ENCODE peak calls at places on chromosomes 7 and 10, in seven cellular contexts. F, V, Y, M, H, E and B are unnamed samples.

GRCh38 chr10:79322616-79323566 is 24.4 kb upstream of the PPIF start:
- DNase-seq in F (peak), E (peak), M (peak), V (no peak), Y (peak), H (no peak), B (peak)

GRCh38 chr7:49166441-49166840 is 242.1 kb downstream of the CDC14C start:
- DNase-seq in H (no peak), F (no peak), V (no peak), M (no peak), E (no peak), Y (no peak), B (no peak)

GRCh38 chr10:118409295-118409694 is 67.2 kb upstream of the FAM204A start:
- DNase-seq in H (no peak), E (no peak), Y (no peak), M (no peak), V (no peak), F (no peak), B (no peak)

GRCh38 chr10:123891147-123892011 is at the start of gene CPXM2:
- DNase-seq in Y (no peak), E (no peak), V (no peak), M (no peak), F (no peak), H (peak), B (no peak)

GRCh38 chr10:12579954-12580858 is 230.9 kb downstream of the CAMK1D start:
- DNase-seq in V (no peak), M (no peak), F (no peak), H (no peak), E (no peak), Y (no peak), B (no peak)

GRCh38 chr7:118152632-118153031 is 31.3 kb upstream of the LSM8 start:
- DNase-seq in H (no peak), V (no peak), E (no peak), Y (no peak), F (no peak), M (no peak), B (no peak)

GRCh38 chr7:149500201-149500600 is 2.6 kb upstream of the ZNF746 start:
- DNase-seq in Y (no peak), H (no peak), E (no peak), F (no peak), V (no peak), M (no peak), B (no peak)

GRCh38 chr7:25098096-25099046 is 26.7 kb downstream of the CYCS start:
- DNase-seq in H (no peak), E (peak), Y (peak), V (peak), M (peak), F (no peak), B (peak)

GRCh38 chr10:21985541-21985940 is 18.0 kb downstream of the DNAJC1 start:
- DNase-seq in Y (peak), V (no peak), E (no peak), M (no peak), H (no peak), F (no peak), B (no peak)

GRCh38 chr10:132065491-132066105 is at the start of gene JAKMIP3:
- DNase-seq in M (no peak), E (peak), V (peak), H (peak), F (no peak), Y (peak), B (peak)

GRCh38 chr10:88194041-88194887 is 330.8 kb downstream of the PTEN start:
- DNase-seq in Y (peak), F (no peak), E (no peak), H (no peak), M (peak), V (no peak), B (no peak)

GRCh38 chr10:4266387-4267083 is 481.5 kb upstream of the KLF6 start:
- DNase-seq in V (no peak), Y (peak), E (no peak), H (no peak), F (peak), M (no peak), B (no peak)

GRCh38 chr10:59585046-59585700 is 124.5 kb downstream of the SLC16A9 start:
- DNase-seq in M (no peak), F (peak), H (no peak), V (peak), Y (peak), E (peak), B (no peak)

GRCh38 chr7:94350729-94351128 is 44.0 kb upstream of the COL1A2 start:
- DNase-seq in Y (no peak), M (no peak), E (no peak), V (no peak), H (no peak), F (no peak), B (no peak)

GRCh38 chr7:22934473-22935065 is 79.4 kb downstream of the HYCC1 start:
- DNase-seq in E (no peak), V (no peak), H (no peak), F (no peak), M (no peak), Y (peak), B (peak)

GRCh38 chr7:11228515-11228914 is 254.8 kb downstream of the PHF14 start:
- DNase-seq in Y (peak), E (peak), F (peak), H (peak), V (no peak), M (no peak), B (peak)

GRCh38 chr10:74213571-74214162 is 62.6 kb downstream of the ADK start:
- DNase-seq in E (peak), M (peak), V (no peak), F (no peak), Y (peak), H (no peak), B (peak)

GRCh38 chr10:94983555-94983954 is 45.1 kb downstream of the CYP2C9 start:
- DNase-seq in Y (no peak), V (no peak), F (no peak), M (no peak), E (no peak), H (no peak), B (no peak)

GRCh38 chr10:29646238-29646902 is 11.6 kb upstream of the SVIL start:
- DNase-seq in F (no peak), M (no peak), E (no peak), Y (peak), V (no peak), H (no peak), B (peak)

GRCh38 chr7:123537026-123537642 is 2.7 kb upstream of the IQUB start:
- DNase-seq in E (no peak), F (no peak), H (no peak), V (no peak), Y (peak), M (peak), B (peak)

GRCh38 chr7:130882396-130882795 is 148.4 kb upstream of the KLF14 start:
- DNase-seq in Y (no peak), V (no peak), M (no peak), H (no peak), E (no peak), F (no peak), B (no peak)

GRCh38 chr7:100867796-100868485 is 754 bp downstream of the TRIP6 start:
- DNase-seq in F (no peak), M (no peak), E (no peak), H (no peak), V (no peak), Y (no peak), B (no peak)

GRCh38 chr10:37856881-37857286 is 526 bp downstream of the ZNF248 start:
- DNase-seq in E (peak), Y (peak), F (no peak), M (peak), H (peak), V (no peak), B (peak)

GRCh38 chr7:94557211-94557610 is 47.6 kb downstream of the CASD1 start:
- DNase-seq in M (no peak), H (no peak), E (no peak), V (no peak), F (no peak), Y (no peak), B (no peak)

GRCh38 chr7:49099587-49100326 is 175.4 kb downstream of the CDC14C start:
- DNase-seq in H (no peak), Y (no peak), F (no peak), V (no peak), M (no peak), E (no peak), B (no peak)

GRCh38 chr7:90250601-90251303 is 5.8 kb downstream of the CFAP69 start:
- DNase-seq in Y (peak), H (no peak), M (no peak), V (no peak), E (no peak), F (no peak), B (no peak)

GRCh38 chr7:24227603-24228359 is 56.2 kb upstream of the NPY start:
- DNase-seq in E (no peak), F (peak), M (peak), V (no peak), Y (no peak), H (no peak), B (no peak)

GRCh38 chr7:104971290-104972071 is 42.5 kb upstream of the KMT2E start:
- DNase-seq in Y (peak), V (no peak), E (no peak), M (no peak), F (no peak), H (peak), B (no peak)
- H3K27ac ChIP-seq in Y (peak), V (peak), E (no peak), M (no peak), F (peak), H (peak), B (peak)

DNA sequence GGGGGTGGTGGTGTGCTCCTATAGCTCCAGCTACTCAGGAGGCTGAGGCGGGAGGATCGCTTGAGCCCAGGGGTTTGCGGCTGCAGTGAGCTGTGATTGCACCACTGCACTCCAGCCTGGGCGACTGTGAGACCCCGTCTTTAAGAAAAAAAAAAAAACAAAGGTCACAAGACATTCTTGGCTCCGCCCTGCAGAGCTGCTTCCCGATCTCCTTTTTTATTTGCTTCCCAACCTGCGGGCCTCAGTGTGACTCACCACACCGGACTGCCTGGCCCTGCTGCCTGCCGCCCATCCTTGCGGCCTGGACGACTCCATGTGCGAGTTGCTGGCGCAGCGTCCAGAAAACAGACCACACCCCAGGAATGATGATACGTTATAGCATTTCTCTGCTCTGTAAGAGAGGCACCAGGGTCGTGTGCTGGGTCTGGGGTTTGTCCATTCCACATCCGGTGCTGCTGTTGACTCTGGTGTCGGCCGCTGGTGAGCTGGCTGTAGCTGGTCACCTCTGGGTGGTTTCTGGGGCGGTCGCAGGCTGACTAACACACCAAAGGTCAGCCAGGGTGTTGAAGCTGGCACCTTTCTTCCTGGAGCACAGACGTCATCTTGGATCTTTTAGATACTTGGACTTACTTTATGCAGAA is 123.6 kb downstream of the TCF7L2 start:
- DNase-seq in H (peak), Y (peak), F (no peak), V (no peak), E (peak), M (no peak), B (peak)
- H3K4me3 ChIP-seq in H (peak), Y (no peak), F (no peak), V (no peak), E (no peak), M (no peak), B (no peak)

DNA sequence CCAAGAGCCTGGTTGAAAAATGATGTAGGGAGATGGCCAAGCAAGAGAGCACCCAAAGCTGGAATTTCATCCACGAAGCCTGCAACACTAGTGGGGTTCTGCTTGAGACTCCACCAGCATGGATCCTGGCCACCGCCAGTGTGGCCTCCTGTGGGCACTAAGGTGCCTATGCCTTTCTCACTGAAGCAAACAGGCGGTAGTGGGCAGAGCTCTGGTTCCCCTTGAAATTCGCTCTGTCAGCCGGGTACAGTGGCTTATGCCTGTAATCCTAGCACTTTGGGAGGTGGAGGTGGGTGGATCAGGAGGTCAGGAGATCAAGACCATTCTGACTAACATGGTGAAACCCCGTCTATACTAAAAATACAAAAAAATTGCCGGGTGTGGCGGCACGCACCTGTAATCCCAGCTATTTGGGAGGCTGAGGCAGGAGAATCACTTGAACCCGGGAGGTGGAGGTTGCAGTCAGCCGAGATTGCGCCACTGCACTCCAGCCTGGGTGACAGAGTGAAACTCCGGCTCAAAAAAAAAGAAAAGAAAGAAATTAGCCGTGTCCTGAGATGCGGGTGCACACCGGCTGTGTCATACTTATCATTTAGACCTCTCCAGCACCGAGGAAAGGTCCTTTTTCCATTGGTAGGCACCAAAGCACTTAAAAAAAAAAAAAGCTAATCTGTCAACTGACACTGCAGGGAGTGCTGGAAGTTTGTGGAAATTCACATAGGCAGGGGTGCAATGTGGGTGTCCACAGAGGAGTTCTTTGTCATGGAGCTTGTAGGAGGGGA is 28.3 kb downstream of the CCM2 start:
- DNase-seq in F (no peak), Y (no peak), H (no peak), M (peak), E (no peak), V (no peak), B (no peak)
- H3K27ac ChIP-seq in F (no peak), Y (no peak), H (no peak), M (peak), E (no peak), V (no peak), B (no peak)

DNA sequence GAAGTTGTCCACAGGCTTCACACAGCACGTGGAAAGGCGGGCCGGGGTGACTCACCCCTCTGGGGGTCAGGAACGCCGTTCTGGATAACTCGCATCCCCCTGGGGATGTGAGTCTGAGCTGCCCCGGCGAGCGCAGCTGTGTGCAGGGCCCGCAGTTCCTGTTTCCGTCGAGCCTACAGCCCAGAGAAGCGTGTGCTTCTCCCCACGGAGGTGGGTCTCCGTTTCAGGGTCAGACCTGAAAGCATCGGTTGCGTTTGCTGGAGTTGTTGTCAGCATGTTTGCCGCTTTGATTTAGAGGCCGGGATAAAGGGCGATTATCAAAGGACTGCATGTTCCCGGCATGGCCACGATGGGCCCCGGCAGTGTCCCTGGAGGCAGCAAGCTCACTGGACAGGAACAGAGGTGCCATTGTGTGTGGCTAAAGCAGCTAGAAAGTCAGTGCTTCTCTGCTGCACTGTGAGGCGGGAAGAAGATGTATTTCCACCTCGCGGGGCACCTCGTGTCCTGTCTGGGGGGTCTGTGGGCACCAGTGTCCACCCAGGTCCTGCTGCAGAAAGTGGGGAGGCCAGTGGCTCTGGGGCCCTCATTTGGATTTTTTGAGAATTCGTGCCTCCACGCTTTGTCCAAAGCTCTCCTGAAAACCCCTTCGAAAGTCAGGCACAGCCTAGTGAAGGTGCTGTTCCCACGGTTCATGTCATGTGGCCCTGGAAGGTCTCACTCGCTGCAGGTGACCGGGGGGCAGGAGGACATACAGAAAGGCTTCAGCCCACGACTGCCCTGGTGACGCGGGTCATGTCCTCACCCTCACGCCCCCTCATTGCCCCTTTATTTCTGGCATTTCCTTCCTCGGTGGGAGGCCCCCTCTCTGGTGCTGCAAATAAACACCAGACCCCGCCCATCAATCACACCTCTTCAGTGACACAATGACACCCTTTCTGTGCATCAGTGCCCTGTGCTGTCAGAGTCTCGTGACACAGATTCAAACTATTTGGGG is 27.4 kb upstream of the GDI2 start:
- DNase-seq in H (no peak), M (no peak), E (peak), F (no peak), V (peak), Y (no peak), B (peak)
- H3K4me3 ChIP-seq in H (peak), M (no peak), E (no peak), F (peak), V (no peak), Y (no peak), B (peak)

DNA sequence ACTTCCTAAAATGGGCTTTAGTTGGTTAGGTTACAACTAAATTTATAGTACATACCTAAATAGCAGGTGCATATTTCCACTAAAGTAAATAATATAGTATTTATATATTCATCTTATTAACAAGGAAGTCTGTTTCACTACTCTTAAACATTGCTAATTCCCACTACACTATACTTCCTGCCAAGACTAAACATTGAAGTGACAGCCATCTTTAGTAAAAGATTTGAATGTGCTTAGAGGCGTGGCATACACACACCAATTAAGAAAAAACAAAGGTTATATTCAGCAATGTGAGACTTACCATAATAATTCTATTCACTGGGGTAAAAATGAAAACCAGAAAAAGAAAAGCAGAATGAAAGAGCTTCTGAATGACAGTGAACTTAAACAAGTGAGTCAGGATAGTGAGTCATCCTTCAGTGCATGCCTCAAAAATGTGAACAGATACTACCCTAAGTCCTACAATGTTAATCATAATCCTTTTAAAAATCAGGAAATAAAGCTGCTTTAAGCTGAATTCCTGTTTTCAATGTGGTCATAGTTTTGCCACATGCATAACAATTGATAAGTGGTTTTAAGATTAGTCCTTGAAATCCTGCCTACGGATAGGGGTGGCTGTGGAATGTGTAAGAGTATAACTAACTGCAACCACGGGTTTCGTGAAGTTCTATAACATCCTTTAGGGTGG is 59.4 kb downstream of the USP6NL start:
- DNase-seq in M (no peak), V (no peak), E (peak), Y (peak), F (no peak), H (no peak), B (peak)
- H3K27ac ChIP-seq in M (no peak), V (no peak), E (peak), Y (peak), F (peak), H (no peak), B (peak)